ENCODE peak calls at places on chromosomes 12 and 14, in four cellular contexts. One of them, this sample, is unnamed.

GRCh38 chr12:58639323-58639934 is 280.9 kb downstream of the LRIG3 start:
- DNase-seq in activated CD4-positive, alpha-beta T cell treated with anti-CD3 and anti-CD28 coated beads for 1 hour: no peak
- DNase-seq in AG20443: no peak
- DNase-seq in lung: no peak
- DNase-seq in this sample: no peak

GRCh38 chr12:104152691-104153241 is 14.8 kb upstream of the NFYB start:
- DNase-seq in lung: no peak
- DNase-seq in activated CD4-positive, alpha-beta T cell treated with anti-CD3 and anti-CD28 coated beads for 1 hour: no peak
- DNase-seq in AG20443: no peak
- DNase-seq in this sample: no peak

GRCh38 chr14:63650336-63650952 is 8.8 kb upstream of the WDR89 start:
- DNase-seq in activated CD4-positive, alpha-beta T cell treated with anti-CD3 and anti-CD28 coated beads for 1 hour: peak; percentile 28
- DNase-seq in AG20443: no peak
- DNase-seq in lung: peak; percentile 77
- DNase-seq in this sample: no peak

GRCh38 chr12:123058980-123059379 is 78.5 kb downstream of the ARL6IP4 start:
- DNase-seq in AG20443: peak; percentile 59
- DNase-seq in lung: no peak
- DNase-seq in activated CD4-positive, alpha-beta T cell treated with anti-CD3 and anti-CD28 coated beads for 1 hour: no peak
- DNase-seq in this sample: no peak

GRCh38 chr14:26589998-26590397 is 7.8 kb downstream of the NOVA1 start:
- DNase-seq in activated CD4-positive, alpha-beta T cell treated with anti-CD3 and anti-CD28 coated beads for 1 hour: no peak
- DNase-seq in AG20443: no peak
- DNase-seq in lung: no peak
- DNase-seq in this sample: no peak

GRCh38 chr12:55937956-55938355 is 7.0 kb downstream of the DGKA start:
- DNase-seq in AG20443: no peak
- DNase-seq in lung: no peak
- DNase-seq in activated CD4-positive, alpha-beta T cell treated with anti-CD3 and anti-CD28 coated beads for 1 hour: no peak
- DNase-seq in this sample: no peak

GRCh38 chr14:51978566-51979398 is 10.6 kb upstream of the RTRAF start:
- DNase-seq in AG20443: peak; percentile 79
- DNase-seq in lung: peak; percentile 79
- DNase-seq in activated CD4-positive, alpha-beta T cell treated with anti-CD3 and anti-CD28 coated beads for 1 hour: peak; percentile 71
- DNase-seq in this sample: peak; percentile 58

GRCh38 chr12:114777052-114777451 is 93.1 kb upstream of the TBX3 start:
- DNase-seq in activated CD4-positive, alpha-beta T cell treated with anti-CD3 and anti-CD28 coated beads for 1 hour: no peak
- DNase-seq in lung: no peak
- DNase-seq in AG20443: peak; percentile 39
- DNase-seq in this sample: no peak

GRCh38 chr14:105453847-105454246 is 20.8 kb upstream of the CRIP2 start:
- DNase-seq in lung: no peak
- DNase-seq in activated CD4-positive, alpha-beta T cell treated with anti-CD3 and anti-CD28 coated beads for 1 hour: no peak
- DNase-seq in AG20443: no peak
- DNase-seq in this sample: no peak

This sample was measured in left colon.